ENCODE peak calls at places on chromosomes 7 and 10, in ten cellular contexts. W, N, Q, U, J, I, F, V, R and G are unnamed samples.

GRCh38 chr10:75972494-75973276 is 541.3 kb downstream of the LRMDA start:
- DNase-seq in W (no peak), N (no peak), Q (no peak), U (no peak), J (no peak), I (no peak), F (peak), V (no peak), R (peak), G (no peak)

GRCh38 chr7:75042299-75042698 is 31.3 kb downstream of the RCC1L start:
- DNase-seq in W (no peak), N (no peak), Q (no peak), U (no peak), J (no peak), I (no peak), F (no peak), V (no peak), R (no peak), G (no peak)

GRCh38 chr7:101953248-101953819 is 135.9 kb downstream of the CUX1 start:
- DNase-seq in W (peak), N (peak), Q (no peak), U (peak), J (no peak), I (no peak), F (peak), V (no peak), R (peak), G (no peak)

GRCh38 chr7:121741896-121742295 is 131.1 kb upstream of the PTPRZ1 start:
- DNase-seq in W (no peak), N (no peak), Q (no peak), U (no peak), J (no peak), I (no peak), F (peak), V (peak), R (peak), G (no peak)

GRCh38 chr10:114404171-114405010 is at the start of gene AFAP1L2:
- DNase-seq in W (no peak), N (no peak), Q (peak), U (no peak), J (no peak), I (no peak), F (no peak), V (peak), R (peak), G (no peak)

GRCh38 chr10:7438196-7438986 is 27.6 kb upstream of the SFMBT2 start:
- DNase-seq in W (no peak), N (no peak), Q (no peak), U (no peak), J (no peak), I (no peak), F (no peak), V (no peak), R (no peak), G (no peak)

GRCh38 chr10:121448768-121449456 is 149.3 kb downstream of the FGFR2 start:
- DNase-seq in W (no peak), N (peak), Q (no peak), U (no peak), J (no peak), I (no peak), F (no peak), V (no peak), R (no peak), G (no peak)

GRCh38 chr10:124594240-124594639 is 132.6 kb downstream of the LHPP start:
- DNase-seq in W (no peak), N (no peak), Q (no peak), U (no peak), J (no peak), I (no peak), F (no peak), V (no peak), R (no peak), G (no peak)

GRCh38 chr7:15620491-15621185 is 58.8 kb upstream of the AGMO start:
- DNase-seq in W (no peak), N (no peak), Q (no peak), U (no peak), J (no peak), I (no peak), F (no peak), V (no peak), R (peak), G (no peak)

GRCh38 chr10:52778511-52779392 is 6.2 kb upstream of the MBL2 start:
- DNase-seq in W (peak), N (no peak), Q (no peak), U (no peak), J (no peak), I (no peak), F (peak), V (no peak), R (peak), G (no peak)
- TF ChIP-seq CTCF in W (no peak), N (peak), Q (no peak), U (no peak), J (peak), I (no peak), F (peak), V (peak), R (peak), G (peak)

GRCh38 chr7:143002106-143002505 is 24.8 kb downstream of the OR9A2 start:
- DNase-seq in W (peak), N (no peak), Q (no peak), U (no peak), J (no peak), I (no peak), F (no peak), V (peak), R (peak), G (no peak)
- TF ChIP-seq CTCF in W (peak), N (peak), Q (no peak), U (no peak), J (peak), I (no peak), F (peak), V (peak), R (peak), G (no peak)

DNA sequence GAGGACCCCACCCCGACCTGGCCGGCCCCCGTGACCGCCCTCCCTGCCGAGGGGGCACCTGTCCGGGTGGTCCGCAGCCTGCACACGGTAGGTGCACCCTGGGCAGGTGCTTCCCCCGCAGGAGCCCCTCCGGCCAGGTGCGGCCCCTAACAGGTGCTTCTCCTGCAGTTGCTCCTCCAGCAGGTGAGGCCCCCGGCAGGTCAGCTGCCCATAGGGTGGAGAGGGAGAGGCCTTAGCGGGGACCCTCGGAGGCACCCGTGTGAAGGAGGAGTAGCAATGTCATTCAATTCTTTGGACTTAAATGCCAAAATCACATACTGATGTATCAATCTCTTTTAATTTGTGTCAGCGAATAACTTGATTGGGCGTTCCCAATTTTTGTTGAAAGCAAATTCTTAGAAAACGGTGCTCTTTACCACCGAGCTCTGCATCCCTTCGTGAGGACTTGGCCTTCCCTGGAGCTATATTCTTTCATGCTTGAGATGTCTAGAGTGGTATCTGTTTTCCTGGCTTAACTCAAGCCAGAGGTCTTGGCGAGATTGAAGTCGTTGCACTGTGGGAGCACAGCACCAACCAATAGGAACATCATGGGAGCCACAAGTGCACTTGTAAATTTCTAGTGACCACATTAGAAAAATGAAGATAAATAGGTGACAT is 758 bp upstream of the NCAPG2 start:
- DNase-seq in W (no peak), N (no peak), Q (no peak), U (no peak), J (no peak), I (no peak), F (no peak), V (no peak), R (no peak), G (no peak)
- TF ChIP-seq CTCF in W (no peak), N (no peak), Q (no peak), U (no peak), J (no peak), I (no peak), F (no peak), V (no peak), R (no peak), G (peak)

GRCh38 chr7:22586806-22587180 is 86.8 kb upstream of the STEAP1B start:
- DNase-seq in W (no peak), N (no peak), Q (no peak), U (no peak), J (no peak), I (no peak), F (peak), V (peak), R (peak), G (no peak)
- TF ChIP-seq CTCF in W (peak), N (no peak), Q (peak), U (no peak), J (no peak), I (no peak), F (peak), V (peak), R (peak), G (no peak)

GRCh38 chr7:124752310-124752709 is 13.3 kb downstream of the GPR37 start:
- DNase-seq in W (no peak), N (no peak), Q (no peak), U (no peak), J (no peak), I (no peak), F (peak), V (no peak), R (no peak), G (no peak)
- TF ChIP-seq CTCF in W (no peak), N (no peak), Q (no peak), U (no peak), J (no peak), I (no peak), F (no peak), V (no peak), R (no peak), G (no peak)

DNA sequence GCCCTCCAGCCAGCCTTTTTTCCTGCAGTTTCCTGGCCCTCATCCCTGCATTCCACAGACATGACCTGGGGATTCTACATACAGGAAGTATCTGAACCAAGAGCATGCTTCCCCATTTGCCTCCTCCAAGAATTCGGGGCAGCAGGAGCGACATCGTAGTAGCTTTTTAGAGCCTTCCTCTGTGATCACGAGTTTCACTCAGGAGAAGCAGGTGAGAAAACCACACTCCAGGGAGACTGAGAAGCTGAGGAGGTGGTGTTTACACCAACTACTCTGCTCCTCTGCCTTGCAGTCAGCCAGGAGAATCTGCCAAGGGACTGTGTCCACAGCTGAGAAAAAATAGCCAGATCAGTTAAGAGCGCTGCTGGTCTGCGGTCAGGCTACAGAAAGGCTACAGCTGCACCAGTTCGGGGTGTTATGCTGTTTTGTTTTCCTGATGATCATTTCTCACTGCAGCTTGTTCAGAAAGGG is 54.1 kb downstream of the HSPA12A start:
- DNase-seq in W (no peak), N (no peak), Q (no peak), U (no peak), J (no peak), I (no peak), F (peak), V (peak), R (peak), G (no peak)
- TF ChIP-seq CTCF in W (no peak), N (no peak), Q (no peak), U (no peak), J (no peak), I (no peak), F (no peak), V (no peak), R (no peak), G (no peak)

GRCh38 chr7:94183289-94183749 is 179.2 kb upstream of the BET1 start:
- DNase-seq in W (peak), N (no peak), Q (no peak), U (no peak), J (no peak), I (no peak), F (peak), V (peak), R (peak), G (no peak)
- TF ChIP-seq CTCF in W (no peak), N (no peak), Q (no peak), U (no peak), J (no peak), I (no peak), F (no peak), V (no peak), R (no peak), G (no peak)

GRCh38 chr7:113486548-113486947 is 368.2 kb upstream of the SMIM30 start:
- DNase-seq in W (no peak), N (no peak), Q (no peak), U (no peak), J (no peak), I (no peak), F (no peak), V (no peak), R (no peak), G (no peak)

GRCh38 chr7:113483657-113484056 is 365.3 kb upstream of the SMIM30 start:
- DNase-seq in W (no peak), N (no peak), Q (no peak), U (no peak), J (no peak), I (no peak), F (no peak), V (no peak), R (no peak), G (no peak)

GRCh38 chr7:113491305-113491704 is 373.0 kb upstream of the SMIM30 start:
- DNase-seq in W (no peak), N (no peak), Q (no peak), U (no peak), J (no peak), I (no peak), F (no peak), V (no peak), R (no peak), G (no peak)

GRCh38 chr7:113487925-113488731 is 369.8 kb upstream of the SMIM30 start:
- DNase-seq in W (no peak), N (no peak), Q (no peak), U (no peak), J (no peak), I (no peak), F (no peak), V (no peak), R (no peak), G (no peak)
- TF ChIP-seq CTCF in W (no peak), N (no peak), Q (no peak), U (no peak), J (no peak), I (no peak), F (no peak), V (no peak), R (no peak), G (no peak)